ENCODE peak calls at places on chromosome 22, in ten cellular contexts. Q is PC-9, X is ovary, T is neural progenitor cell, G is lower lobe of right lung, W is upper lobe of right lung, F is hepatocyte, M is cardiac muscle cell, K is heart right ventricle, V is left ventricle myocardium inferior. J is an unnamed sample.

GRCh38 chr22:42282252-42282942 is 11.9 kb upstream of the TCF20 start:
- DNase-seq in X (no peak), T (no peak), Q (no peak), M (no peak), V (no peak), K (no peak), F (peak; percentile 34), G (peak; percentile 20), W (peak; percentile 48), J (no peak)

GRCh38 chr22:50307891-50308596 is 598 bp upstream of the PLXNB2 start:
- DNase-seq in Q (no peak), K (no peak), W (no peak), G (no peak), V (no peak), X (peak; percentile 69), M (no peak), T (no peak), F (no peak), J (no peak)

GRCh38 chr22:41799486-41800347 is 762 bp upstream of the CCDC134 start:
- DNase-seq in K (peak; percentile 34), G (peak; percentile 59), M (peak; percentile 31), T (peak; percentile 39), X (peak; percentile 60), V (peak; percentile 34), Q (no peak), W (peak; percentile 75), F (peak; percentile 15), J (peak; percentile 48)

GRCh38 chr22:17672417-17672991 is 33.9 kb downstream of the BCL2L13 start:
- DNase-seq in M (no peak), Q (no peak), X (no peak), G (no peak), F (no peak), W (no peak), V (no peak), K (no peak), T (peak; percentile 26), J (no peak)

GRCh38 chr22:35218079-35218478 is 39.2 kb upstream of the HMGXB4 start:
- DNase-seq in K (no peak), F (no peak), Q (no peak), V (no peak), W (no peak), T (no peak), M (no peak), X (no peak), G (no peak), J (no peak)

GRCh38 chr22:37909756-37910155 is 3.7 kb downstream of the MICALL1 start:
- DNase-seq in K (no peak), Q (no peak), V (no peak), X (no peak), F (no peak), M (no peak), W (no peak), G (no peak), T (no peak), J (no peak)

GRCh38 chr22:48899523-48900326 is 927.9 kb downstream of the BRD1 start:
- DNase-seq in M (no peak), Q (no peak), T (no peak), F (no peak), V (no peak), K (no peak), W (peak; percentile 57), G (no peak), X (peak; percentile 21), J (no peak)

GRCh38 chr22:17890245-17890671 is 116.0 kb upstream of the BID start:
- DNase-seq in Q (no peak), V (no peak), T (no peak), F (peak; percentile 69), G (no peak), M (no peak), W (no peak), K (no peak), X (no peak), J (peak; percentile 89)

GRCh38 chr22:29940526-29940925 is 57.6 kb downstream of the MTMR3 start:
- DNase-seq in Q (no peak), F (no peak), V (no peak), X (no peak), W (no peak), G (no peak), T (no peak), M (no peak), K (no peak), J (no peak)

GRCh38 chr22:41844513-41844912 is 11.6 kb downstream of the SREBF2 start:
- DNase-seq in T (no peak), V (no peak), K (no peak), G (peak; percentile 63), Q (peak; percentile 80), W (no peak), M (no peak), F (no peak), X (no peak), J (no peak)

GRCh38 chr22:49295851-49296560 is 531.7 kb downstream of the BRD1 start:
- DNase-seq in F (no peak), T (no peak), V (no peak), W (peak; percentile 53), G (no peak), Q (no peak), X (no peak), K (no peak), M (no peak), J (no peak)

GRCh38 chr22:24758164-24758799 is 16.2 kb downstream of the PIWIL3 start:
- DNase-seq in M (peak; percentile 77), T (peak; percentile 78), Q (peak; percentile 25), K (peak; percentile 53), W (no peak), V (peak; percentile 38), F (peak; percentile 82), X (peak; percentile 59), G (no peak), J (no peak)

GRCh38 chr22:42399315-42400271 is 32.6 kb downstream of the NFAM1 start:
- DNase-seq in F (peak; percentile 58), Q (no peak), X (peak; percentile 40), G (no peak), V (peak; percentile 27), K (peak; percentile 42), W (peak; percentile 71), T (peak; percentile 86), M (peak; percentile 3), J (no peak)

GRCh38 chr22:35783943-35784614 is 66.4 kb downstream of the APOL5 start:
- DNase-seq in K (no peak), F (no peak), X (no peak), V (no peak), T (no peak), Q (peak; percentile 89), W (no peak), M (no peak), G (no peak), J (no peak)

GRCh38 chr22:46286006-46286405 is 10.7 kb upstream of the GTSE1 start:
- DNase-seq in Q (no peak), F (no peak), G (no peak), K (no peak), W (no peak), M (no peak), T (no peak), X (no peak), V (no peak), J (no peak)
- H3K36me3 ChIP-seq in Q (peaks cover 7% of the 10 kb centered on the region), F (no peaks in the 10 kb centered on the region), G (peaks cover 89% of the 10 kb centered on the region), K (peaks cover 4% of the 10 kb centered on the region), W (peaks cover 57% of the 10 kb centered on the region), M (peaks cover 17% of the 10 kb centered on the region), T (no peaks in the 10 kb centered on the region), X (no peaks in the 10 kb centered on the region), V (peaks cover 73% of the 10 kb centered on the region), J (no peaks in the 10 kb centered on the region)

DNA sequence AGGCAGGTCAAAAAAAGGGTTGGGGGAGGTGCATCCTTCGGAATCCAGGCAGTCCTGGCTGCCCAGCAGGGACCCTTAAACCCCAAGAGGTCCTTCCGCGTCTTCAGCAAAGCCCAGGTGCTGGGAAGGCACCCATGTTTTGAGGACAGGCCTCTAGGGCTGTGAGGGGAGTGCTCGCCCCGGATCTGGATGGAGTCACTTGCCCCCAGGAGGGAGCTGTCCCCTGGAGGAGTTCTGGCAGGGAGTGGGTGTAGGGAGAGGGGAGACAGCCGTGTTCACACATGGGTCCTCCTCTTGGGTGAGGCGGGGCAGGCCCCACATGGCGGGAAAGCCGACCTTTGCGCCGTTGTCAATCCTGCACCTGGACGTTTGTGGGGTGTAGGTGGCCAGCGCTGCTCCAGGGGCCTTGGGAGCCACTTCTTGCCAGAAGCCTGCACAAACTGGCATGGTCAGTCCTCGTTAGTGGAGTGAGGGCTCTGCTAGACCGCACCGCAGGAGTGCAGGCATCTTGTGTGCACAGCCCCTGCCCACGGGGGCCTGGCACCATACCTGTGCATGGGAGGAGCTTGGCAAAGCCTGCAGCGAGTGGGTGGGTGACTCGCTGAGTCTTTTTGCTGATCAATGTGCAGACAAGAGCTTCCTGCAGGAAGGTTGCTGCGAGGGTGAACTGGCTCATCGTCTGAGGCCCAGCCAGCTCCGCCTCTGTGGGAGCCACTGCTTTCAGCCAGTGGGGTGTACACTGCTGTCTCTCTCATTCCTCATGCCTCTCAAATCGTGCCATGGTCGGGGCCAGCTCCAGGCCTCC is 16.0 kb downstream of the PPIL2 start:
- DNase-seq in G (no peak), V (no peak), W (no peak), X (no peak), K (no peak), Q (no peak), F (peak; percentile 2), M (no peak), T (no peak), J (no peak)
- H3K27ac ChIP-seq in G (no peak overlapping the region), V (no peak overlapping the region), W (no peak overlapping the region), X (no peak overlapping the region), K (no peak overlapping the region), Q (no peak overlapping the region), F (no peak overlapping the region), M (no peak overlapping the region), T (no peak overlapping the region), J (no peak overlapping the region)

GRCh38 chr22:45309422-45310227 is at the start of gene FAM118A:
- DNase-seq in W (peak; percentile 97), Q (peak; percentile 99), T (peak; percentile 97), M (peak; percentile 96), V (peak; percentile 93), F (peak; percentile 97), X (peak; percentile 97), K (peak; percentile 91), G (peak; percentile 93), J (peak; percentile 87)
- TF ChIP-seq CTCF in W (peak; percentile 12), Q (no peak), T (no peak), M (no peak), V (peak; percentile 34), F (no peak), X (no peak), K (no peak), G (peak; percentile 17), J (peak; percentile 19)

GRCh38 chr22:39517470-39517869 is 2.9 kb upstream of the ATF4 start:
- DNase-seq in G (peak; percentile 14), W (no peak), K (no peak), V (no peak), X (no peak), F (no peak), Q (no peak), T (no peak), M (no peak), J (no peak)

GRCh38 chr22:39519681-39520053 is 695 bp upstream of the ATF4 start:
- DNase-seq in X (peak; percentile 79), G (no peak), V (peak; percentile 62), Q (no peak), M (peak; percentile 68), W (no peak), T (peak; percentile 86), K (peak; percentile 77), F (peak; percentile 82), J (peak; percentile 43)

GRCh38 chr22:39520054-39520873 is at the start of gene ATF4:
- DNase-seq in Q (peak; percentile 98), M (peak; percentile 100), X (peak; percentile 98), W (peak; percentile 98), G (peak; percentile 99), V (peak; percentile 98), T (peak; percentile 99), F (peak; percentile 99), K (peak; percentile 98), J (peak; percentile 99)

GRCh38 chr22:39518996-39519680 is 1.2 kb upstream of the ATF4 start:
- DNase-seq in X (no peak), W (no peak), Q (peak; percentile 12), G (peak; percentile 55), K (no peak), M (peak; percentile 42), V (no peak), T (peak; percentile 60), F (peak; percentile 56), J (no peak)

GRCh38 chr22:39518124-39518786 is 2.1 kb upstream of the ATF4 start:
- DNase-seq in X (no peak), Q (no peak), G (peak; percentile 9), W (no peak), V (no peak), F (no peak), K (no peak), T (no peak), M (peak; percentile 79), J (no peak)
- H3K36me3 ChIP-seq in X (no peaks in the 10 kb centered on the region), Q (peaks cover 55% of the 10 kb centered on the region), G (peaks cover 55% of the 10 kb centered on the region), W (peaks cover 59% of the 10 kb centered on the region), V (peaks cover 56% of the 10 kb centered on the region), F (peaks cover 9% of the 10 kb centered on the region), K (no peaks in the 10 kb centered on the region), T (peaks cover 8% of the 10 kb centered on the region), M (peaks cover 45% of the 10 kb centered on the region), J (peaks cover 51% of the 10 kb centered on the region)